ENCODE peak calls at places on chromosome 3, in four cellular contexts. J is tibial artery, E is IMR-90, U is upper lobe of right lung. F is an unnamed sample. For H3K4me1, the result is how much of the 10 kb centered on the place peaks cover.

GRCh38 chr3:113264249-113264648 is 52.9 kb downstream of the BOC start:
- DNase-seq in E (no peak), U (no peak), J (no peak), F (no peak)

GRCh38 chr3:106296111-106296510 is 427.3 kb upstream of the CBLB start:
- DNase-seq in E (no peak), U (no peak), J (no peak), F (no peak)

GRCh38 chr3:111846717-111847116 is 12.3 kb upstream of the PHLDB2 start:
- DNase-seq in U (no peak), E (peak), J (no peak), F (no peak)

GRCh38 chr3:50268703-50269451 is at the start of gene SEMA3B:
- DNase-seq in J (peak), U (peak), E (no peak), F (peak)

GRCh38 chr3:9468460-9468859 is 71.0 kb downstream of the SETD5 start:
- DNase-seq in J (no peak), E (peak), U (no peak), F (no peak)

GRCh38 chr3:185825639-185826481 is 1.0 kb upstream of the IGF2BP2 start:
- DNase-seq in J (no peak), U (peak), E (peak), F (peak)

GRCh38 chr3:58008140-58009025 is at the start of gene FLNB:
- DNase-seq in E (peak), U (peak), J (peak), F (peak)

GRCh38 chr3:126938520-126939346 is 44.2 kb upstream of the PLXNA1 start:
- DNase-seq in E (no peak), J (peak), U (no peak), F (no peak)

GRCh38 chr3:194133661-194134230 is 2.2 kb upstream of the HES1 start:
- DNase-seq in J (peak), U (peak), E (peak), F (peak)

GRCh38 chr3:101695779-101696372 is 9.4 kb upstream of the RPL24 start:
- DNase-seq in U (no peak), E (peak), J (no peak), F (no peak)

GRCh38 chr3:76203578-76203977 is 418.2 kb upstream of the ZNF717 start:
- DNase-seq in J (no peak), U (no peak), E (no peak), F (no peak)

GRCh38 chr3:149634573-149634972 is 23.3 kb downstream of the WWTR1 start:
- DNase-seq in E (no peak), J (no peak), U (no peak), F (no peak)

GRCh38 chr3:186932281-186933181 is 2.2 kb downstream of the ST6GAL1 start:
- DNase-seq in E (no peak), U (no peak), J (no peak), F (no peak)

GRCh38 chr3:59695858-59696257 is 646.0 kb upstream of the CFAP20DC start:
- DNase-seq in U (no peak), E (no peak), J (no peak), F (no peak)

GRCh38 chr3:136292500-136292899 is 42.4 kb downstream of the PCCB start:
- DNase-seq in U (no peak), J (no peak), E (no peak), F (no peak)

GRCh38 chr3:177362646-177363045 is 165.4 kb upstream of the TBL1XR1 start:
- DNase-seq in E (no peak), J (no peak), U (no peak), F (no peak)

GRCh38 chr3:130894873-130895330 is 1.0 kb downstream of the ATP2C1 start:
- DNase-seq in J (no peak), E (peak), U (no peak), F (no peak)

GRCh38 chr3:127074900-127075360 is 92.0 kb downstream of the PLXNA1 start:
- DNase-seq in E (peak), J (peak), U (peak), F (no peak)

GRCh38 chr3:126104742-126105605 is 21.1 kb upstream of the SLC41A3 start:
- DNase-seq in E (no peak), U (no peak), J (no peak), F (no peak)

GRCh38 chr3:7977245-7978103 is 524.1 kb upstream of the LMCD1 start:
- DNase-seq in E (no peak), U (no peak), J (no peak), F (no peak)

GRCh38 chr3:16474920-16475319 is 38.6 kb downstream of the RFTN1 start:
- DNase-seq in E (peak), J (no peak), U (no peak), F (no peak)

GRCh38 chr3:30743086-30743619 is 136.8 kb downstream of the TGFBR2 start:
- DNase-seq in U (no peak), E (no peak), J (no peak), F (no peak)

GRCh38 chr3:1963896-1964295 is 134.8 kb upstream of the CNTN4 start:
- DNase-seq in E (no peak), J (no peak), U (no peak), F (no peak)

GRCh38 chr3:122660575-122660974 is 20.1 kb upstream of the PARP14 start:
- DNase-seq in U (no peak), J (no peak), E (no peak), F (no peak)

GRCh38 chr3:122665226-122665786 is 15.3 kb upstream of the PARP14 start:
- DNase-seq in J (no peak), U (no peak), E (no peak), F (no peak)

GRCh38 chr3:122661633-122662032 is 19.0 kb upstream of the PARP14 start:
- DNase-seq in J (peak), U (no peak), E (no peak), F (no peak)
- H3K4me1 ChIP-seq in J (under half), U (under half), E (under half), F (under half)

DNA sequence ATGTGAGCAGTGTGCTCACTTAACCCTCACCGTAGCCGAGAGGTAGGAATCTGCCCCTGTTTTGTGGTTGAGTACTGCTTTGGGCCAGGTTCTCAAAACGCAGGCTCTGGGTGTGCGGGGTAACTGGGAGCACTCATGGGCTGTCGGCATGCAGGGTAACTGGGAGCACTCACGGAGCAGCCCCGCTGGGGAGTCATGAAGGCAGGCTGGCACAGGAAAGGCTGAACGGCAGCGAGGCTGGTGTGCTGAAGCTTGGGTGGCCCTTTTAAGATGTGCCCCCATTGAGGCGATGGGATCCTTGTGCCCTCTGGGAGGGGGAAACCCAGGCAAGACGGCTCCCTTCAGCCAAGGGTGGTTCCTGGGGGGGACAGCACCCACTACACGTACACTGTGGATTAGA is 44.6 kb upstream of the VPS8 start:
- DNase-seq in J (no peak), U (no peak), E (no peak), F (no peak)
- H3K4me1 ChIP-seq in J (under half), U (under half), E (under half), F (under half)

GRCh38 chr3:56861511-56861910 is 59.8 kb upstream of the ARHGEF3 start:
- DNase-seq in E (no peak), J (no peak), U (no peak), F (no peak)
- H3K4me1 ChIP-seq in E (under half), J (under half), U (under half), F (under half)

DNA sequence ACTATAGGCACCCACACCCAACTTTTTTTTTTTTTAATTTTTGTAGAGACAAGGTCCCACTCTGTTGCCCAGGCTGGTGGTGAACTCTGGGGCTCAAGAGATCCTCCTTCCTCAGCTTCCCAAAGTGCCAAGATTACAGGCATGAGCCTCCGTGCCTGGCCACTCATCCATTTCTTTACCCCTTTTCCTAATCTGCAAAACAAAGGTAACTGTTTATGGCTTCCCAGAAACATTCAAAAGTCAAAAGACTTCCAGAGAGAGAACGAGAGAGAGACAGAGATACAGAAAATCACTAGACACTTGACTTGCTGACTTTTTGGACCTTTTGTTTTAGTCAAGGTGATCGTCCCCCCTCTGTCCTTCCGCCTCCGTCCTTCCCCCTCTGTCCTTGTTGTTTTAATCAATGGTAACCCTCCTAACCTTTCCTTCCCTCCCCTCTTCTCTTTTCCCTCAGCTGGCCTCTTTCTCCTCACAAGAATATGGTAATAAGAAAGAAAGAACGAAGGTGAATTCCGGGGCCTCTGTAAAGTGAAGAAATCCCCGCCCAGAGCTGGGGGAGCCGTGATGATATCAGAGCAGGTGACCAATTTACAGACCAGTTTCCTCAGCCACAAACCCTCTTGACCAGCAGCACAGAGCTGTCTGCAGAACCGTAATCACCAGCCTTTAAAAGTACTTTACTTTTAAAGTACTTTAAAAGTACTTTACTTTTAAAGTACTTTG is 21.9 kb downstream of the KLHL6 start:
- DNase-seq in J (no peak), E (no peak), U (no peak), F (no peak)
- H3K4me1 ChIP-seq in J (under half), E (under half), U (under half), F (under half)

GRCh38 chr3:182244222-182244971 is 532.7 kb downstream of the SOX2 start:
- DNase-seq in U (no peak), E (no peak), J (no peak), F (no peak)
- H3K4me1 ChIP-seq in U (under half), E (under half), J (under half), F (under half)

DNA sequence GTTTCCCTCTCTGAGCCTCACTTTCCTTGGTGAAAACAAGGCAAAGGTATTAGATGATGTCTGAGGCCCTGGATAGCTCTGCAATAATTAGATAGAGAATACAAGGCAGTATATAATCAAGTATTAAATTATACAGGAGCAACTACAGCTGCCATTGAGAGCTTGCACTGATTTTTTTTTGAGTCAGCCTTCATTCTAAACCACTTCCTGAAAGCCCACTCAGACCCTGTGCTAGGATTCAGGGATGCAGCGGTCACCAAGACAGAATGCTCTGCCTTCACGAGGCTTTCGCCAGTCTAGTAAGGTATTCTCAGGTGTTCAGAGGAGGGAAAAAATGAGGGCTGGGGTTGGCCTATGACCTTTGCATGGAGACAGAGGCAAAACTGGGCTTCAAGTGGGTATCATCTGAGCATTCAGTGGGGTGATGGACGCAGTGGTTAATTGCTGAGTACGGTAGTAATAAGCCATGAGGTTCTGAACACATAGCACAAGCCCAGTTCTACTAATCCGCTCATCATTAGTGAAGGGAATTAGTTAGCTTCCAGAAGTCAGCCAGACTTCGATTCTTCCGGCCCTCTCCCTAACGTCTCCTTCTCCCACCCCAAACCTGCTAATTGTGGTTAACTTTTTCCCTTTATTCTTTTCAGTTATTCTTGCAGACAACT is 3.6 kb downstream of the VGLL4 start:
- DNase-seq in E (peak), U (no peak), J (no peak), F (no peak)
- H3K4me1 ChIP-seq in E (under half), U (half or more), J (half or more), F (half or more)

GRCh38 chr3:87422333-87422732 is 145.9 kb upstream of the POU1F1 start:
- DNase-seq in E (no peak), U (no peak), J (no peak), F (no peak)
- H3K4me1 ChIP-seq in E (under half), U (under half), J (under half), F (under half)

GRCh38 chr3:100160516-100160915 is 46.2 kb upstream of the FILIP1L start:
- DNase-seq in J (no peak), U (no peak), E (no peak), F (no peak)
- H3K4me1 ChIP-seq in J (half or more), U (under half), E (under half), F (half or more)